ENCODE peak calls at places on chromosomes 3 and 15, in six cellular contexts. Q is psoas muscle, D is brain microvascular endothelial cell, Z is astrocyte, M is right atrium auricular region, A is GM23248. L is an unnamed sample.

GRCh38 chr3:119637679-119638525 is 22.5 kb downstream of the POPDC2 start:
- DNase-seq in Q (no peak), Z (peak; percentile 93), M (no peak), A (peak; percentile 91), D (peak; percentile 83), L (peak; percentile 63)

GRCh38 chr3:197253243-197253947 is 45.0 kb downstream of the DLG1 start:
- DNase-seq in M (no peak), D (no peak), Q (no peak), Z (no peak), A (peak; percentile 14), L (no peak)

GRCh38 chr3:158569717-158570244 is 1.2 kb upstream of the MLF1 start:
- DNase-seq in D (no peak), A (no peak), M (no peak), Z (no peak), Q (no peak), L (no peak)

GRCh38 chr3:146164071-146164470 is 3.1 kb upstream of the PLOD2 start:
- DNase-seq in D (no peak), Z (peak; percentile 53), M (no peak), Q (no peak), A (peak; percentile 64), L (no peak)

GRCh38 chr3:20186600-20187004 is 596 bp upstream of the SGO1 start:
- DNase-seq in A (peak; percentile 58), M (no peak), D (no peak), Z (no peak), Q (no peak), L (no peak)

GRCh38 chr3:182671942-182672341 is 121.4 kb upstream of the ATP11B start:
- DNase-seq in M (no peak), A (peak; percentile 71), D (peak; percentile 33), Z (peak; percentile 72), Q (no peak), L (no peak)

GRCh38 chr15:73851679-73852078 is 21.7 kb upstream of the TBC1D21 start:
- DNase-seq in M (no peak), D (peak; percentile 46), Q (no peak), A (peak; percentile 64), Z (peak; percentile 47), L (peak; percentile 6)

GRCh38 chr3:77038928-77039605 is 832 bp upstream of the ROBO2 start:
- DNase-seq in D (no peak), Z (peak; percentile 12), Q (no peak), M (no peak), A (peak; percentile 32), L (no peak)

GRCh38 chr15:77508541-77509505 is 88.1 kb downstream of the HMG20A start:
- DNase-seq in D (no peak), Q (peak; percentile 36), Z (peak; percentile 33), A (peak; percentile 54), M (peak; percentile 85), L (no peak)

GRCh38 chr15:97759363-97759762 is 201.1 kb upstream of the ARRDC4 start:
- DNase-seq in M (no peak), A (peak; percentile 44), D (peak; percentile 94), Z (peak; percentile 82), Q (no peak), L (peak; percentile 78)

GRCh38 chr3:10189557-10190374 is 25.0 kb downstream of the IRAK2 start:
- DNase-seq in Q (peak; percentile 92), A (peak; percentile 81), Z (peak; percentile 27), M (peak; percentile 91), D (no peak), L (peak; percentile 78)

GRCh38 chr3:110940074-110940473 is 131.5 kb upstream of the NECTIN3 start:
- DNase-seq in Q (no peak), Z (no peak), M (no peak), D (no peak), A (no peak), L (no peak)

GRCh38 chr3:62186967-62187366 is 186.4 kb downstream of the FEZF2 start:
- DNase-seq in Z (no peak), M (no peak), Q (no peak), A (peak; percentile 35), D (no peak), L (no peak)

GRCh38 chr3:151290673-151291072 is 12.3 kb upstream of the P2RY14 start:
- DNase-seq in A (peak; percentile 73), M (no peak), D (no peak), Q (no peak), Z (no peak), L (no peak)

DNA sequence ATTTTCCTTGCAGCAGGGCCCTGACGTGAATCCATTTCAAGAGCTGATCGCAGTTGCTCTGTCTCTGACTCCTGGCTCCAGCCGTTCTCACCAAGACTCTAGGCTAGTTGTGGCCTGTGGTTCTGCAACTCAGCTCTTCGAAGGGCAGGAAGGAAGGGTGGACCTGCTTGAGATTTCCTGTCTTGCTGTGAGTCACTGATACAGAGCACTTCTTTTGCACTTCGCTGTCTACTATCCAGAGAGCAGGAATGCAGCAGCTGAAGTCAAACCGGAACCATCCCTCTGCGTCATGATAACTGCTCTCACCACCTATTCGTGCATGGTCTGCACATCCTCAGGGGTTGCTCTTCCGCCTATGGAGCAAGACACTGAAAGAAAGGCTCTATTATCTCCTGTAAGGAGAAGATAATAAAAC is 59.7 kb downstream of the RAP2B start:
- DNase-seq in D (peak; percentile 100), Q (peak; percentile 40), Z (peak; percentile 99), M (peak; percentile 86), A (peak; percentile 96), L (peak; percentile 98)
- H3K27ac ChIP-seq in D (peak overlapping the region; percentile 92), Q (peak overlapping the region; percentile 23), Z (peak overlapping the region; percentile 43), M (peak overlapping the region; percentile 48), A (peak overlapping the region; percentile 74), L (peak overlapping the region; percentile 95)

GRCh38 chr3:52490938-52491526 is 4.1 kb upstream of the STAB1 start:
- DNase-seq in D (peak; percentile 53), Z (peak; percentile 33), M (peak; percentile 70), Q (peak; percentile 54), A (no peak), L (no peak)
- H3K27ac ChIP-seq in D (peak overlapping the region; percentile 39), Z (peak overlapping the region; percentile 47), M (peak overlapping the region; percentile 62), Q (peak overlapping the region; percentile 46), A (no peak overlapping the region), L (no peak overlapping the region)

GRCh38 chr15:55266547-55266946 is 23.1 kb downstream of the RAB27A start:
- DNase-seq in Q (no peak), A (no peak), M (no peak), D (no peak), Z (no peak), L (no peak)
- H3K27ac ChIP-seq in Q (no peak overlapping the region), A (no peak overlapping the region), M (no peak overlapping the region), D (no peak overlapping the region), Z (no peak overlapping the region), L (no peak overlapping the region)

GRCh38 chr3:24475945-24476344 is 18.7 kb downstream of the THRB start:
- DNase-seq in Z (no peak), M (no peak), Q (no peak), D (no peak), A (peak; percentile 63), L (no peak)

GRCh38 chr3:24471480-24471879 is 23.2 kb downstream of the THRB start:
- DNase-seq in A (no peak), Z (no peak), Q (no peak), M (no peak), D (no peak), L (no peak)

GRCh38 chr3:24472358-24472757 is 22.3 kb downstream of the THRB start:
- DNase-seq in D (no peak), Q (no peak), Z (peak; percentile 11), M (no peak), A (peak; percentile 42), L (peak; percentile 76)

GRCh38 chr3:24477090-24477656 is 17.5 kb downstream of the THRB start:
- DNase-seq in D (no peak), A (no peak), Q (no peak), M (no peak), Z (no peak), L (no peak)

GRCh38 chr3:24474862-24475261 is 19.8 kb downstream of the THRB start:
- DNase-seq in M (no peak), Z (no peak), A (no peak), D (no peak), Q (no peak), L (no peak)
- H3K27ac ChIP-seq in M (no peak overlapping the region), Z (no peak overlapping the region), A (no peak overlapping the region), D (no peak overlapping the region), Q (no peak overlapping the region), L (no peak overlapping the region)

GRCh38 chr15:47566610-47567009 is 150.7 kb upstream of the SEMA6D start:
- DNase-seq in M (no peak), Z (no peak), D (no peak), A (no peak), Q (no peak), L (no peak)
- H3K27ac ChIP-seq in M (no peak overlapping the region), Z (no peak overlapping the region), D (no peak overlapping the region), A (no peak overlapping the region), Q (no peak overlapping the region), L (no peak overlapping the region)

DNA sequence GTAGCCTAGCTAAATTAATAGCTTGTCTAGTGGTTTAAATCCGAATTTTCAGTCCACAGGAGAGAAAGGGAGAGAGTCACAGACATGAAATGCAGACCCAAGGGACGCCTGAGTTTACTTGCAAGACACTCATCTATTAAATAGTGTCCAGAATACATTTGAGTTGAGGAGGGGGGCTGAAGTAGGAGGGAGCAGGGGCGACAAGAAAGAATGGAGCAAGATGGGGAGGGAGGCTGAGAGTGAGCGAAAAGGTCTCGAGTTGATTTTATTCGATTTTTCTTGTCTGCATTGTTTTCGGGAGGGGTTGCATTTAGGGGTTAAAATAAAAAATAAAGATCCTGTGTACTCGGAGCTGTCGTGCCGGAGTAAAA is 4.2 kb upstream of the MECOM start:
- DNase-seq in Z (no peak), D (no peak), M (no peak), Q (no peak), A (no peak), L (no peak)
- H3K27ac ChIP-seq in Z (no peak overlapping the region), D (no peak overlapping the region), M (no peak overlapping the region), Q (no peak overlapping the region), A (no peak overlapping the region), L (no peak overlapping the region)